ENCODE peak calls at places on chromosomes 3 and 15, in ten cellular contexts. L, X, W, E, O, S, B, R, D and Z are unnamed samples. For H3K4me1, the result is how much of the 10 kb centered on the place peaks cover.

GRCh38 chr3:123343296-123344174 is 105.4 kb downstream of the ADCY5 start:
- DNase-seq in L (no peak), X (no peak), W (no peak), E (peak), O (no peak), S (no peak), B (no peak), R (no peak), D (no peak), Z (no peak)

GRCh38 chr15:84982301-84982920 is 755 bp downstream of the PDE8A start:
- DNase-seq in L (peak), X (no peak), W (no peak), E (peak), O (peak), S (peak), B (peak), R (peak), D (peak), Z (peak)

GRCh38 chr15:51829360-51830278 is at the start of gene TMOD3:
- DNase-seq in L (peak), X (peak), W (peak), E (peak), O (peak), S (peak), B (peak), R (peak), D (peak), Z (peak)

GRCh38 chr3:51710631-51711351 is 3.9 kb downstream of the GRM2 start:
- DNase-seq in L (no peak), X (no peak), W (peak), E (peak), O (no peak), S (no peak), B (no peak), R (peak), D (no peak), Z (no peak)

GRCh38 chr15:43518073-43518761 is 809 bp downstream of the MAP1A start:
- DNase-seq in L (peak), X (no peak), W (no peak), E (peak), O (peak), S (no peak), B (no peak), R (peak), D (no peak), Z (no peak)

GRCh38 chr3:149954812-149955211 is 15.9 kb downstream of the PFN2 start:
- DNase-seq in L (peak), X (no peak), W (no peak), E (no peak), O (no peak), S (no peak), B (no peak), R (no peak), D (no peak), Z (no peak)

GRCh38 chr3:11306815-11307589 is 34.8 kb downstream of the ATG7 start:
- DNase-seq in L (peak), X (no peak), W (no peak), E (no peak), O (peak), S (no peak), B (no peak), R (no peak), D (no peak), Z (no peak)

GRCh38 chr3:172173316-172174271 is 134.2 kb downstream of the FNDC3B start:
- DNase-seq in L (no peak), X (no peak), W (no peak), E (peak), O (no peak), S (no peak), B (no peak), R (no peak), D (no peak), Z (no peak)

GRCh38 chr3:65277788-65278187 is 590.0 kb upstream of the ADAMTS9 start:
- DNase-seq in L (no peak), X (no peak), W (no peak), E (peak), O (no peak), S (no peak), B (no peak), R (peak), D (no peak), Z (no peak)

GRCh38 chr3:184229424-184230080 is at the start of gene VWA5B2:
- DNase-seq in L (peak), X (peak), W (no peak), E (peak), O (peak), S (peak), B (no peak), R (peak), D (peak), Z (peak)

GRCh38 chr3:120560304-120561250 is 35.6 kb upstream of the NDUFB4 start:
- DNase-seq in L (no peak), X (no peak), W (no peak), E (peak), O (no peak), S (no peak), B (no peak), R (peak), D (no peak), Z (no peak)

GRCh38 chr3:28317438-28318022 is 31.0 kb upstream of the ZCWPW2 start:
- DNase-seq in L (peak), X (peak), W (no peak), E (no peak), O (peak), S (peak), B (no peak), R (no peak), D (no peak), Z (no peak)

GRCh38 chr15:69107025-69107620 is 53.3 kb upstream of the GLCE start:
- DNase-seq in L (no peak), X (no peak), W (no peak), E (no peak), O (peak), S (no peak), B (no peak), R (no peak), D (no peak), Z (no peak)

GRCh38 chr3:148861277-148861869 is 3.7 kb upstream of the CPA3 start:
- DNase-seq in L (peak), X (no peak), W (no peak), E (no peak), O (peak), S (no peak), B (no peak), R (no peak), D (no peak), Z (no peak)

GRCh38 chr3:128343287-128344045 is 123.2 kb downstream of the DNAJB8 start:
- DNase-seq in L (peak), X (no peak), W (no peak), E (peak), O (peak), S (peak), B (no peak), R (peak), D (no peak), Z (peak)

GRCh38 chr3:70249509-70250160 is 62.8 kb downstream of the MDFIC2 start:
- DNase-seq in L (peak), X (no peak), W (no peak), E (no peak), O (no peak), S (no peak), B (no peak), R (no peak), D (no peak), Z (no peak)

GRCh38 chr15:31459011-31459748 is 132.5 kb downstream of the KLF13 start:
- DNase-seq in L (no peak), X (no peak), W (peak), E (no peak), O (peak), S (no peak), B (no peak), R (no peak), D (peak), Z (no peak)

DNA sequence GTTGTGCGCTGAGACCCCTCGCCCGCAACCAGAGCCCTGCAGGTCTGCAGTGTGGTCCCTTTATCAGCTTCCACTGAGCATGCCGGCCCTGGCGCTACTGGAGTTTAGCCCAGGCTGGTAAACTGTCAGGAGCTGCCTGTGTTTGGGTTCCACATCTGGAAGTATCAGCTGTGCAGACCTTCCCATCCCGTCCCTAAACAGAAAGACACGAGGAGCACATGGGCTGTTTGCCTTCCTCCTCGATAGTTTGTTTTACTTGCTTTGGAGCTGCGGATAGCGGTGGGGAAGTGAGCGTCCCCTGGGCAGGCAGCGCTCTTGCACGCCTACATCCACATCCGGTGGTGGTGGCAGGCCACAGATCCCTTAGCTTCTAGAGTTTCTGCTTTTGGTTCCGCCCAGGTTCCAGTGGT is 12.5 kb downstream of the BOC start:
- DNase-seq in L (no peak), X (peak), W (no peak), E (no peak), O (no peak), S (no peak), B (no peak), R (no peak), D (peak), Z (no peak)
- H3K27ac ChIP-seq in L (no peak), X (no peak), W (peak), E (peak), O (no peak), S (no peak), B (no peak), R (no peak), D (peak), Z (no peak)

DNA sequence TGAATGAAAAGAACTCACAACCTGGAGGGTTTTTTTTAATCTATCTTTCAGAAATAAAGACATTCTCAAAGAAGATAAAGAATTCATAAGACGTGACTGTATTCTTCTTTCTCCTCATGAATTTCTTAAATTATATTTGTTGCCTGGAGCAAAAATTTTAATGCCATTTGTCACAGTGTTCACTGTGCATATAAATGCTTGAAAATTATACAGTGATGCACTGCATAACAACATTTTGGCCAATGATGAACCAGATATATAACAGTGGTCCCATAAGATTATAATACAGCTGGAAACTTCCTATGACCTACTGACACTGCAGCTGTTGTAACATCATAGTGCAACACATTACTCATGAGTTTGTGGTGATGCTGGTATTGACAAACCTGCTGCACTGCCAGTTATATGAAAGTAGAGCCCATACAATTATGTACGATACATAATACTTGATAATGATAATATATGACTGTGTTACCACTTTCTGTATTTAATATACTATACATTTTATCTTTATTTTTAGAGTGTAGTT is 67.3 kb downstream of the P2RY1 start:
- DNase-seq in L (peak), X (no peak), W (no peak), E (no peak), O (no peak), S (no peak), B (no peak), R (no peak), D (no peak), Z (no peak)
- TF ChIP-seq CTCF in L (no peak), X (no peak), W (no peak), E (no peak), O (no peak), S (no peak), B (no peak), R (no peak), D (no peak), Z (no peak)

GRCh38 chr3:16286161-16286560 is 21.1 kb downstream of the OXNAD1 start:
- DNase-seq in L (no peak), X (peak), W (no peak), E (no peak), O (no peak), S (no peak), B (no peak), R (no peak), D (peak), Z (no peak)
- H3K4me1 ChIP-seq in L (half or more), X (under half), W (under half), E (under half), O (under half), S (under half), B (under half), R (under half), D (under half), Z (under half)

DNA sequence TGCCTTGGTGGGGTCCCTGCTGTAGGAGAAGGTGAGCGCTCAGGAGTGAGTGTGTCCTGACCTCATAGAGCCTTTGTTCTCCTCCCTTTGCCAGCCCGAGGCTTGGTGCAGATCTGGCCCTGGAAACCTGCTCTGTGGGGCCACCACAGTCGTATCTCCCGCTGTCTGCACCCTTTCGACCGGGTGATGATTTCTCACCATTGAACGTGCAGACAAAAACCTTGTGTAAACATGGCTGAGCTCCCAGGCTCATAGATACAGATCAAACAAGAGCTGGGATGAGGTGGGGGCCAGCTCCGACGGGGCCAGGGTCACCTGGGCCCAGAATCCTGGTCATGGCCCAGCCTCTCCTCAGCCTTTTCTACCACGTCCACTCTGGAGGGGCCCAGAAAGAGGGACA is 34.6 kb upstream of the ESYT3 start:
- DNase-seq in L (no peak), X (no peak), W (no peak), E (peak), O (no peak), S (no peak), B (no peak), R (no peak), D (no peak), Z (no peak)
- H3K27ac ChIP-seq in L (peak), X (no peak), W (no peak), E (no peak), O (no peak), S (no peak), B (no peak), R (no peak), D (no peak), Z (no peak)